ENCODE peak calls at places on chromosomes 6 and 20, in five cellular contexts. W is stomach, M is tibial nerve, G is A549, U is H1. Z is an unnamed sample.

GRCh38 chr6:125985522-125985921 is 818 bp upstream of the TRMT11 start:
- DNase-seq in W (no peak), M (no peak), G (no peak), U (no peak), Z (no peak)

GRCh38 chr20:53900380-53900999 is 169.9 kb downstream of the BCAS1 start:
- DNase-seq in W (no peak), M (no peak), G (peak; percentile 26), U (no peak), Z (no peak)

GRCh38 chr6:86152546-86152945 is 509.9 kb upstream of the SYNCRIP start:
- DNase-seq in W (no peak), M (no peak), G (no peak), U (no peak), Z (no peak)

GRCh38 chr6:24122139-24122538 is 3.9 kb upstream of the NRSN1 start:
- DNase-seq in W (no peak), M (no peak), G (no peak), U (no peak), Z (no peak)

GRCh38 chr20:35788796-35789195 is 17.0 kb downstream of the PHF20 start:
- DNase-seq in W (no peak), M (no peak), G (no peak), U (no peak), Z (no peak)

GRCh38 chr6:169244684-169245383 is 8.8 kb downstream of the THBS2 start:
- DNase-seq in W (no peak), M (no peak), G (no peak), U (no peak), Z (no peak)

GRCh38 chr20:7171911-7172310 is 404.4 kb downstream of the BMP2 start:
- DNase-seq in W (no peak), M (no peak), G (no peak), U (no peak), Z (no peak)

GRCh38 chr6:150535818-150536220 is 63.9 kb upstream of the PLEKHG1 start:
- DNase-seq in W (no peak), M (no peak), G (no peak), U (no peak), Z (no peak)

GRCh38 chr6:129882510-129883023 is 21.5 kb upstream of the TMEM244 start:
- DNase-seq in W (no peak), M (no peak), G (no peak), U (no peak), Z (no peak)

GRCh38 chr6:115666997-115667396 is 393.7 kb downstream of the FRK start:
- DNase-seq in W (no peak), M (no peak), G (no peak), U (no peak), Z (no peak)

GRCh38 chr6:115665310-115665709 is 395.4 kb downstream of the FRK start:
- DNase-seq in W (no peak), M (no peak), G (no peak), U (no peak), Z (no peak)

GRCh38 chr6:115667478-115667996 is 393.2 kb downstream of the FRK start:
- DNase-seq in W (no peak), M (no peak), G (no peak), U (no peak), Z (no peak)

GRCh38 chr6:115668781-115669180 is 391.9 kb downstream of the FRK start:
- DNase-seq in W (no peak), M (no peak), G (no peak), U (no peak), Z (no peak)

DNA sequence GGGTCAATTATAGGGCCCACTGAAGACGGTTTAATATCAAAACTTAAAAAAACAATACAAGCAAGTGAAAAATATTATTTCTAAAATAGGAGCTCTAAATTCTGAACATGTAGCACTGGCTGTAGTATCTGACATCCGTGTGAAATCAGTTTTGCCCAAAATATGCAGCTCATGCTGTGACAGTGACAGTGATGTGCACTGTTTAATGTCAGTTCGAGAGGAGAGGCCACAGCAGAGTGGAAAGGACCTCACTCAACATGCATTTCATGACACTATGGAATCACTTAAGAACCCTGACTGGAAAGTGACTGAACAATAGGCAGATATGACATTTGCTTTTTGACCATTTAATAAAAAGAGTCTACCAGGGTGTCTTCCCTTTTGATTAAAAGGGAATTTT is 397.0 kb downstream of the FRK start:
- DNase-seq in W (no peak), M (no peak), G (no peak), U (no peak), Z (no peak)
- TF ChIP-seq EP300 in W (no peak), M (no peak), G (no peak), U (no peak), Z (no peak)

GRCh38 chr6:36114798-36115408 is 15.4 kb upstream of the MAPK13 start:
- DNase-seq in W (no peak), M (no peak), G (no peak), U (no peak), Z (no peak)
- TF ChIP-seq EP300 in W (no peak), M (no peak), G (no peak), U (no peak), Z (no peak)

GRCh38 chr6:159682265-159682664 is 10.8 kb downstream of the SOD2 start:
- DNase-seq in W (no peak), M (no peak), G (no peak), U (no peak), Z (no peak)
- TF ChIP-seq EP300 in W (no peak), M (no peak), G (no peak), U (no peak), Z (no peak)

DNA sequence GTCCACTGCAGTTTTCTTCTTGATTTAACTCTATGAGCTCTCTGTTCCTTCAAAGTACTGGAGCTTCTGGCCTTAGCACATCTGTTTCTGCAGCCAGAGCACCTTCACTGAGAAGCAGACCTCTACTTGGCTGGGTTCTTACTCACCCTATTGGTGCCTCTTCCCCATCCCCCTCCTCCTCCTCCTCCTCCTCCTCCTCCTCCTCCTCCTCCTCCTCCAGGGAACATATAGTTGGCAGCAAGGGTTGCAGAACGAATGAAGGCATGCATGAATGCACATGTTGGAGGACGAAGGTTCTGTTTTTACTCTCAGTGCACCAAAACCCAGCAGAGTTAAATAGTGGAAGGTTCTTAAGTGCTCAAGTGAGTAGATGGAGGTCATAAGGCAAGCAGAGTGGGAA is 141.0 kb upstream of the ESR1 start:
- DNase-seq in W (no peak), M (no peak), G (no peak), U (no peak), Z (no peak)
- TF ChIP-seq EP300 in W (no peak), M (no peak), G (no peak), U (no peak), Z (no peak)

DNA sequence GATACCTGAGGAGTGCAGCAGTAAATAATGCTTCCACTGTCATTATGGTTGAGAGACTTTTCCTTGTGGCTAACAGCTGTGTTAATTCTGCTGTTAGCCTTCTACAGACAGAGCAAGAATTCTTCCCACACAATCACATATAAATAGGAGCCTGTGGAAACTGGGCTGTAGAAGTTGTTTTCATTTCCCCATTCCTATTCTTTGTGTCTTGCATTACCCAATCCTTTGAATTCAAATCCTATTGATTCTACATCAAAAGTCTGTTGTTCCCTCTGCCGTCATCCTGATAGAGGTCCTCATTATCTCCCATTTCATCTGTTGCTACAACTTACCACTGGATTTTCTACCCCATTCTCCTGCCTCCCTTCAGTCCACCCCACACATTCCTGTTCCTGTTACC is 364.5 kb upstream of the SOX4 start:
- DNase-seq in W (no peak), M (no peak), G (no peak), U (no peak), Z (no peak)
- TF ChIP-seq EP300 in W (no peak), M (no peak), G (no peak), U (no peak), Z (no peak)

GRCh38 chr20:47330933-47331708 is 25.4 kb downstream of the ZMYND8 start:
- DNase-seq in W (no peak), M (no peak), G (peak; percentile 82), U (no peak), Z (no peak)

GRCh38 chr20:47330071-47330470 is 26.4 kb downstream of the ZMYND8 start:
- DNase-seq in W (no peak), M (no peak), G (no peak), U (no peak), Z (no peak)

GRCh38 chr20:47335251-47336012 is 21.1 kb downstream of the ZMYND8 start:
- DNase-seq in W (no peak), M (no peak), G (no peak), U (no peak), Z (no peak)

GRCh38 chr20:47334022-47334551 is 22.4 kb downstream of the ZMYND8 start:
- DNase-seq in W (no peak), M (no peak), G (peak; percentile 77), U (no peak), Z (no peak)

DNA sequence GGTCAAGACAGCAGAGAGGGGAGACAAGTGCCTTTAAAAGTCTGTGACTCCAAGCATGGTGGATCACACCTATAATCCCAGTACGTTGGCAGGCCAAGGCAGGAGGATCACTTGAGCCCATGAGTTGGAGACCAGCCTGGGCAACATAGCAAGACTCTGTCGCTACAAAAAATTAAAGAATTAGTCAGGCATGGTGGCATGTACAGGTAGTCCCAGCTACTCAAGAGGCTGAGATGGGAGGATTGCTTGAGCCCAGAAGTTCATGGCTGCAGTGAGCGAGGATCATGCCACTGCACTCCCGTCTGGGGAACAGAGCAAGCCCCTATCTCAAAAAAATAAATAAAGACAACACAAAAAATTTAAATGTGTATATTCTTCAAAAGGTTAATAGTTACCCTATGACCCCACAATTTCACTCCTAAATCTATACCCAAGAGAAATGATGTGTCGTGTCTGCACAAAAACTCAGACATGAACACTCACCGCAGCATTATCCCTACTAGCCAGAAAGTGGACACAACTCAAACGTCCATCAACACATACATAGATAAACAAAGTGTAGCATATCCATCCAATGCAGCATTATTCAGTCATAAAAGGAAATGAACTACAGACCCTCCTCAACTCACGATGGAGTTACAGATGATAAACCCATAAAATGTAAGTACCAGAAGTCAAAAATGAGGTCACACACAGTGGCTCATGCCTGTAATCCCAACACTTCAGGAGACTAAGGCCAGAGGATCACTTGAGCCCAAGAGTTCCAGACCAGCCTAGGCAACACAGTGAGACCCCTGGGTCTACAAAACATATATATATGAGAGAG is 23.9 kb downstream of the ZMYND8 start:
- DNase-seq in W (no peak), M (no peak), G (no peak), U (no peak), Z (no peak)
- TF ChIP-seq EP300 in W (no peak), M (no peak), G (no peak), U (no peak), Z (no peak)

GRCh38 chr20:49505518-49505917 is 23.1 kb upstream of the KCNB1 start:
- DNase-seq in W (no peak), M (no peak), G (no peak), U (peak; percentile 75), Z (peak; percentile 55)
- TF ChIP-seq EP300 in W (no peak), M (no peak), G (no peak), U (no peak), Z (no peak)